ENCODE peak calls at places on chromosomes 13 and 19, in six cellular contexts. One of them, this sample, is unnamed.

GRCh38 chr13:38398810-38399493 is 49.3 kb downstream of the UFM1 start:
- DNase-seq in adrenal gland: peak; percentile 3
- DNase-seq in kidney: no peak
- DNase-seq in endodermal cell: no peak
- DNase-seq in HCT116: no peak
- DNase-seq in heart left ventricle: no peak
- DNase-seq in this sample: peak; percentile 53

GRCh38 chr13:42747399-42747873 is 33.9 kb upstream of the FAM216B start:
- DNase-seq in adrenal gland: no peak
- DNase-seq in kidney: no peak
- DNase-seq in endodermal cell: no peak
- DNase-seq in HCT116: no peak
- DNase-seq in heart left ventricle: no peak
- DNase-seq in this sample: peak; percentile 53

GRCh38 chr13:39612023-39612637 is 9.1 kb upstream of the LHFPL6 start:
- DNase-seq in adrenal gland: peak; percentile 87
- DNase-seq in kidney: no peak
- DNase-seq in endodermal cell: peak; percentile 88
- DNase-seq in HCT116: peak; percentile 46
- DNase-seq in heart left ventricle: peak; percentile 69
- DNase-seq in this sample: peak; percentile 20

GRCh38 chr13:99275093-99275469 is 16.9 kb upstream of the GPR18 start:
- DNase-seq in adrenal gland: no peak
- DNase-seq in kidney: no peak
- DNase-seq in endodermal cell: no peak
- DNase-seq in HCT116: no peak
- DNase-seq in heart left ventricle: peak; percentile 24
- DNase-seq in this sample: peak; percentile 46

GRCh38 chr19:16366433-16367268 is 42.0 kb downstream of the KLF2 start:
- DNase-seq in adrenal gland: no peak
- DNase-seq in kidney: peak; percentile 57
- DNase-seq in endodermal cell: no peak
- DNase-seq in HCT116: no peak
- DNase-seq in heart left ventricle: no peak
- DNase-seq in this sample: no peak

GRCh38 chr19:33414667-33415605 is 41.4 kb downstream of the CEBPG start:
- DNase-seq in adrenal gland: no peak
- DNase-seq in kidney: peak; percentile 47
- DNase-seq in endodermal cell: no peak
- DNase-seq in HCT116: no peak
- DNase-seq in heart left ventricle: no peak
- DNase-seq in this sample: no peak

GRCh38 chr19:18725755-18726416 is 42.4 kb downstream of the CRTC1 start:
- DNase-seq in adrenal gland: no peak
- DNase-seq in kidney: peak; percentile 53
- DNase-seq in endodermal cell: peak; percentile 39
- DNase-seq in HCT116: no peak
- DNase-seq in heart left ventricle: no peak
- DNase-seq in this sample: no peak

GRCh38 chr19:15249912-15250634 is 17.8 kb upstream of the EPHX3 start:
- DNase-seq in adrenal gland: no peak
- DNase-seq in kidney: peak; percentile 92
- DNase-seq in endodermal cell: no peak
- DNase-seq in HCT116: no peak
- DNase-seq in heart left ventricle: peak; percentile 81
- DNase-seq in this sample: no peak

GRCh38 chr13:99655351-99656091 is 154.2 kb downstream of the TM9SF2 start:
- DNase-seq in adrenal gland: peak; percentile 34
- DNase-seq in kidney: no peak
- DNase-seq in endodermal cell: no peak
- DNase-seq in HCT116: peak; percentile 90
- DNase-seq in heart left ventricle: no peak
- DNase-seq in this sample: peak; percentile 69

GRCh38 chr19:38251564-38252051 is 4.6 kb downstream of the PPP1R14A start:
- DNase-seq in adrenal gland: peak; percentile 53
- DNase-seq in kidney: peak; percentile 93
- DNase-seq in endodermal cell: peak; percentile 54
- DNase-seq in HCT116: no peak
- DNase-seq in heart left ventricle: peak; percentile 79
- DNase-seq in this sample: peak; percentile 88

GRCh38 chr19:4577020-4577782 is 17.7 kb upstream of the SEMA6B start:
- DNase-seq in adrenal gland: no peak
- DNase-seq in kidney: no peak
- DNase-seq in endodermal cell: peak; percentile 82
- DNase-seq in HCT116: no peak
- DNase-seq in heart left ventricle: no peak
- DNase-seq in this sample: no peak

GRCh38 chr13:99256283-99256682 is 1.9 kb downstream of the GPR18 start:
- DNase-seq in adrenal gland: no peak
- DNase-seq in kidney: no peak
- DNase-seq in endodermal cell: no peak
- DNase-seq in HCT116: no peak
- DNase-seq in heart left ventricle: no peak
- DNase-seq in this sample: no peak

GRCh38 chr13:31588923-31589322 is 150.4 kb upstream of the RXFP2 start:
- DNase-seq in adrenal gland: no peak
- DNase-seq in kidney: no peak
- DNase-seq in endodermal cell: no peak
- DNase-seq in HCT116: no peak
- DNase-seq in heart left ventricle: no peak
- DNase-seq in this sample: no peak

GRCh38 chr13:97495678-97496077 is 61.7 kb downstream of the RAP2A start:
- DNase-seq in adrenal gland: no peak
- DNase-seq in kidney: no peak
- DNase-seq in endodermal cell: peak; percentile 55
- DNase-seq in HCT116: no peak
- DNase-seq in heart left ventricle: no peak
- DNase-seq in this sample: peak; percentile 11

GRCh38 chr13:37127706-37128241 is 22.3 kb upstream of the CSNK1A1L start:
- DNase-seq in adrenal gland: no peak
- DNase-seq in kidney: no peak
- DNase-seq in endodermal cell: no peak
- DNase-seq in HCT116: no peak
- DNase-seq in heart left ventricle: peak; percentile 27
- DNase-seq in this sample: no peak

GRCh38 chr13:43879323-43880181 is at the start of the genes CCDC122 and LACC1:
- DNase-seq in adrenal gland: peak; percentile 89
- DNase-seq in kidney: peak; percentile 95
- DNase-seq in endodermal cell: peak; percentile 92
- DNase-seq in HCT116: no peak
- DNase-seq in heart left ventricle: peak; percentile 90
- DNase-seq in this sample: peak; percentile 74

GRCh38 chr19:16386619-16387240 is 62.1 kb downstream of the KLF2 start:
- DNase-seq in adrenal gland: peak; percentile 58
- DNase-seq in kidney: peak; percentile 65
- DNase-seq in endodermal cell: peak; percentile 85
- DNase-seq in HCT116: peak; percentile 27
- DNase-seq in heart left ventricle: peak; percentile 48
- DNase-seq in this sample: peak; percentile 15

GRCh38 chr19:13797870-13798269 is 2.6 kb downstream of the ZSWIM4 start:
- DNase-seq in adrenal gland: peak; percentile 67
- DNase-seq in kidney: no peak
- DNase-seq in endodermal cell: no peak
- DNase-seq in HCT116: no peak
- DNase-seq in heart left ventricle: peak; percentile 51
- DNase-seq in this sample: peak; percentile 73

GRCh38 chr19:18294467-18294864 is 13.0 kb upstream of the JUND start:
- DNase-seq in adrenal gland: peak; percentile 53
- DNase-seq in kidney: peak; percentile 91
- DNase-seq in endodermal cell: peak; percentile 78
- DNase-seq in HCT116: no peak
- DNase-seq in heart left ventricle: no peak
- DNase-seq in this sample: no peak

DNA sequence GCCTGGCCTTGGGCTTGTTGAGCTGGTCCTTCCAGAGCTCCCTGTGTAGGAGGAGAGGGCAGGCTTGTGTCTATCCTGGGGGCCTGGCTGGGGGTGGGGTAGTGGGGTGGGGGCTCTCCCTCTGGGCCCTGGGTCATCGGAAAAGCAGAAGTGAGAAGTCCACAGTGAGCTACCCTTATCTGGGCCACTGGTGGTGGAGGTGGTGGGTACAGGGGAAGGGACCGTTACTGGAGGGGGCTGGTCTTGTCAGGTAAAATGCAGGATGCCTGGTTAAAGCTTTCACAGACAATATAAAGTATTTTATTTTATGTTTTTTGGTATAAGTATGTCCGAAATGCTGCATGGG is 338 bp upstream of the SIGLEC10 start:
- DNase-seq in adrenal gland: no peak
- DNase-seq in kidney: peak; percentile 3
- DNase-seq in endodermal cell: no peak
- DNase-seq in HCT116: no peak
- DNase-seq in heart left ventricle: no peak
- DNase-seq in this sample: no peak
- H3K27ac ChIP-seq in adrenal gland: peak overlapping the region; percentile 30
- H3K27ac ChIP-seq in kidney: no peak overlapping the region
- H3K27ac ChIP-seq in endodermal cell: no peak overlapping the region
- H3K27ac ChIP-seq in HCT116: no peak overlapping the region
- H3K27ac ChIP-seq in heart left ventricle: no peak overlapping the region
- H3K27ac ChIP-seq in this sample: no peak overlapping the region

GRCh38 chr19:1942934-1943555 is 2.1 kb downstream of the CSNK1G2 start:
- DNase-seq in adrenal gland: no peak
- DNase-seq in kidney: peak; percentile 80
- DNase-seq in endodermal cell: no peak
- DNase-seq in HCT116: no peak
- DNase-seq in heart left ventricle: no peak
- DNase-seq in this sample: no peak
- H3K4me1 ChIP-seq in adrenal gland: peaks cover 19% of the 10 kb centered on the region
- H3K4me1 ChIP-seq in kidney: peaks cover 8% of the 10 kb centered on the region
- H3K4me1 ChIP-seq in endodermal cell: no peaks in the 10 kb centered on the region
- H3K4me1 ChIP-seq in HCT116: peaks cover 21% of the 10 kb centered on the region
- H3K4me1 ChIP-seq in heart left ventricle: peaks cover 28% of the 10 kb centered on the region
- H3K4me1 ChIP-seq in this sample: peaks cover 6% of the 10 kb centered on the region

GRCh38 chr13:61466280-61466679 is 50.6 kb upstream of the PCDH20 start:
- DNase-seq in adrenal gland: no peak
- DNase-seq in kidney: no peak
- DNase-seq in endodermal cell: peak; percentile 64
- DNase-seq in HCT116: no peak
- DNase-seq in heart left ventricle: no peak
- DNase-seq in this sample: no peak
- TF ChIP-seq CTCF in adrenal gland: no peak
- TF ChIP-seq CTCF in kidney: no peak
- TF ChIP-seq CTCF in endodermal cell: peak; percentile 78
- TF ChIP-seq CTCF in HCT116: no peak
- TF ChIP-seq CTCF in heart left ventricle: no peak
- TF ChIP-seq CTCF in this sample: peak; percentile 12

DNA sequence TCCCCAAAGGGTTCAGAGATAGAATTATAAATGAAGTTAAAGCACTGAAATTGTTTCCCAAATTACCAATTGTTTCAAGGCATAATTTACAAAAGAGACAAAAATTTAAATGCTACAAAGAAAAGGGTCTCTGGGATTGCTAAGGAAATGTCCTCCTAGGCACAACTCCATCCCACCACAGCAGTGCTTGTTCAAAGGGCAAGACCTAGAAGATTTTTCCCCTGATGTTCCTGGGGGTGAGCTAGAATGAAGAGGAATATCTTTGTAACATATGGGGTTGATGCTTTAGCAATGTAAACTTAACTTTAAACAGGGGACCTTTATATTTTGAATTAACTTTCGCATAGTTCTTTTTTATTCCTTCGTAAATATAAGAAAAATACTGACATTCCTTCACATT is 1.6 kb downstream of the LCP1 start:
- DNase-seq in adrenal gland: no peak
- DNase-seq in kidney: no peak
- DNase-seq in endodermal cell: no peak
- DNase-seq in HCT116: no peak
- DNase-seq in heart left ventricle: no peak
- DNase-seq in this sample: no peak
- H3K27ac ChIP-seq in adrenal gland: no peak overlapping the region
- H3K27ac ChIP-seq in kidney: no peak overlapping the region
- H3K27ac ChIP-seq in endodermal cell: no peak overlapping the region
- H3K27ac ChIP-seq in HCT116: no peak overlapping the region
- H3K27ac ChIP-seq in heart left ventricle: no peak overlapping the region
- H3K27ac ChIP-seq in this sample: no peak overlapping the region

GRCh38 chr19:940591-941291 is 14.9 kb downstream of the ARID3A start:
- DNase-seq in adrenal gland: peak; percentile 90
- DNase-seq in kidney: peak; percentile 95
- DNase-seq in endodermal cell: no peak
- DNase-seq in HCT116: no peak
- DNase-seq in heart left ventricle: peak; percentile 84
- DNase-seq in this sample: no peak

GRCh38 chr19:939922-940321 is 14.1 kb downstream of the ARID3A start:
- DNase-seq in adrenal gland: no peak
- DNase-seq in kidney: no peak
- DNase-seq in endodermal cell: no peak
- DNase-seq in HCT116: no peak
- DNase-seq in heart left ventricle: no peak
- DNase-seq in this sample: no peak

GRCh38 chr19:939439-939838 is 13.6 kb downstream of the ARID3A start:
- DNase-seq in adrenal gland: no peak
- DNase-seq in kidney: no peak
- DNase-seq in endodermal cell: no peak
- DNase-seq in HCT116: no peak
- DNase-seq in heart left ventricle: no peak
- DNase-seq in this sample: no peak

GRCh38 chr19:936175-936546 is 10.3 kb downstream of the ARID3A start:
- DNase-seq in adrenal gland: no peak
- DNase-seq in kidney: no peak
- DNase-seq in endodermal cell: no peak
- DNase-seq in HCT116: no peak
- DNase-seq in heart left ventricle: no peak
- DNase-seq in this sample: no peak

GRCh38 chr19:938233-938923 is 12.5 kb downstream of the ARID3A start:
- DNase-seq in adrenal gland: no peak
- DNase-seq in kidney: peak; percentile 59
- DNase-seq in endodermal cell: no peak
- DNase-seq in HCT116: no peak
- DNase-seq in heart left ventricle: no peak
- DNase-seq in this sample: no peak
- H3K4me1 ChIP-seq in adrenal gland: peaks cover 27% of the 10 kb centered on the region
- H3K4me1 ChIP-seq in kidney: peaks cover 40% of the 10 kb centered on the region
- H3K4me1 ChIP-seq in endodermal cell: no peaks in the 10 kb centered on the region
- H3K4me1 ChIP-seq in HCT116: peaks cover 30% of the 10 kb centered on the region
- H3K4me1 ChIP-seq in heart left ventricle: peaks cover 35% of the 10 kb centered on the region
- H3K4me1 ChIP-seq in this sample: peaks cover 9% of the 10 kb centered on the region

GRCh38 chr13:110680852-110681251 is 25.1 kb downstream of the CARS2 start:
- DNase-seq in adrenal gland: no peak
- DNase-seq in kidney: no peak
- DNase-seq in endodermal cell: peak; percentile 81
- DNase-seq in HCT116: peak; percentile 10
- DNase-seq in heart left ventricle: no peak
- DNase-seq in this sample: no peak
- TF ChIP-seq CTCF in adrenal gland: peak; percentile 9
- TF ChIP-seq CTCF in kidney: no peak
- TF ChIP-seq CTCF in endodermal cell: peak; percentile 74
- TF ChIP-seq CTCF in HCT116: peak; percentile 29
- TF ChIP-seq CTCF in heart left ventricle: peak; percentile 27
- TF ChIP-seq CTCF in this sample: peak; percentile 44

DNA sequence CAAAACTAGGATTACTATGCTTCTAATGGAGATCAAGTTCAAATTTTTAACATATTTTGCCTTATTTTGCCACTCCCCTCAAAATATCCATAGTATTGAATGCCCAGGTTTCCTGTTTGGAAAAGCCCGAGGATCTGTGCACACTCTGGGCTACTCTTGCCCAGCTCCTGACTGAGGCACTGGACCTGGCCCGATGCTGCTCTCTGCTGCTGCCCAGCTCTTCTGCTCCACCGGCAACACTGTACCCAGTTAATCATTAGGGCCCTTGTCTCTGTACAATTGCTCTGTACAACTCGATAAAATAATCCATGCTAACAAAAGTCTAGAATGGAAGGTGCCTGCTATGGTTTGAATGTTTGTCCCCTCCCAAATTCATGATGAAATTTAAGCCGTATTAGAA is 157.2 kb downstream of the EFNB2 start:
- DNase-seq in adrenal gland: no peak
- DNase-seq in kidney: no peak
- DNase-seq in endodermal cell: no peak
- DNase-seq in HCT116: no peak
- DNase-seq in heart left ventricle: no peak
- DNase-seq in this sample: no peak
- H3K27ac ChIP-seq in adrenal gland: no peak overlapping the region
- H3K27ac ChIP-seq in kidney: no peak overlapping the region
- H3K27ac ChIP-seq in endodermal cell: no peak overlapping the region
- H3K27ac ChIP-seq in HCT116: no peak overlapping the region
- H3K27ac ChIP-seq in heart left ventricle: no peak overlapping the region
- H3K27ac ChIP-seq in this sample: no peak overlapping the region

This sample was measured in foreskin keratinocyte.